ENCODE peak calls at places on chromosome 21, in seven cellular contexts. F is AG09319; Y is kidney epithelial cell; C is fibroblast of gingiva; M is activated CD4-positive, alpha-beta T cell treated with anti-CD3 and anti-CD28 coated beads, Interleukin-2, amount 50 U/mL, for 4 hours; S is posterior cingulate gyrus; O is caudate nucleus. Q is an unnamed sample.
A peak's percentile ranks its signal among the peaks of the same experiment; 100 is the strongest.

GRCh38 chr21:42218836-42219605 is at the start of gene ABCG1:
- DNase-seq in S (peak; percentile 92), O (no peak), F (no peak), C (no peak), M (peak; percentile 32), Y (no peak), Q (no peak)

GRCh38 chr21:15289896-15290841 is 225.4 kb upstream of the NRIP1 start:
- DNase-seq in C (no peak), Y (no peak), F (no peak), O (no peak), S (peak; percentile 60), M (no peak), Q (no peak)

GRCh38 chr21:37074195-37074510 is 1.1 kb downstream of the TTC3 start:
- DNase-seq in S (no peak), O (no peak), M (no peak), Y (no peak), C (no peak), F (no peak), Q (no peak)

GRCh38 chr21:39385299-39386145 is 36.6 kb upstream of the HMGN1 start:
- DNase-seq in M (peak; percentile 28), C (peak; percentile 78), O (no peak), Y (peak; percentile 31), F (peak; percentile 62), S (peak; percentile 95), Q (no peak)

GRCh38 chr21:43278359-43278758 is 109.6 kb downstream of the CRYAA start:
- DNase-seq in M (no peak), O (no peak), C (no peak), S (peak; percentile 64), Y (no peak), F (no peak), Q (no peak)

GRCh38 chr21:41367598-41368360 is 6.0 kb downstream of the MX2 start:
- DNase-seq in Y (no peak), C (no peak), O (no peak), M (no peak), S (no peak), F (no peak), Q (no peak)

GRCh38 chr21:19781881-19782652 is 1216.1 kb upstream of the NCAM2 start:
- DNase-seq in Y (no peak), F (no peak), O (no peak), S (no peak), M (no peak), C (peak; percentile 55), Q (no peak)

GRCh38 chr21:46184625-46185555 is 631 bp upstream of the SPATC1L start:
- DNase-seq in F (no peak), S (peak; percentile 97), M (peak; percentile 36), Y (peak; percentile 12), O (peak; percentile 84), C (peak; percentile 74), Q (peak; percentile 84)

GRCh38 chr21:34992736-34993135 is 56.4 kb downstream of the RUNX1 start:
- DNase-seq in Y (no peak), S (no peak), C (peak; percentile 91), F (peak; percentile 38), M (no peak), O (no peak), Q (no peak)

GRCh38 chr21:33760641-33761103 is 118.4 kb downstream of the ITSN1 start:
- DNase-seq in O (no peak), F (peak; percentile 44), S (no peak), Y (no peak), C (peak; percentile 93), M (no peak), Q (peak; percentile 39)

GRCh38 chr21:38323721-38324591 is 67.2 kb downstream of the KCNJ15 start:
- DNase-seq in C (peak; percentile 46), F (no peak), S (no peak), Y (peak; percentile 92), M (no peak), O (no peak), Q (no peak)

GRCh38 chr21:31986035-31986856 is 113.4 kb downstream of the HUNK start:
- DNase-seq in C (no peak), O (no peak), S (no peak), Y (no peak), M (no peak), F (no peak), Q (no peak)

GRCh38 chr21:16180613-16181012 is 450.8 kb downstream of the USP25 start:
- DNase-seq in O (no peak), F (no peak), S (no peak), M (no peak), C (no peak), Y (no peak), Q (no peak)

GRCh38 chr21:46065993-46066842 is 31.7 kb upstream of the COL6A2 start:
- DNase-seq in S (no peak), C (peak; percentile 49), M (no peak), O (no peak), Y (no peak), F (no peak), Q (no peak)

GRCh38 chr21:33360281-33360680 is 35.5 kb downstream of the IFNAR1 start:
- DNase-seq in O (no peak), Y (no peak), F (no peak), M (no peak), C (peak; percentile 51), S (no peak), Q (no peak)

GRCh38 chr21:17752171-17752570 is 67.0 kb downstream of the C21orf91 start:
- DNase-seq in O (no peak), S (no peak), Y (no peak), F (no peak), M (no peak), C (no peak), Q (no peak)

GRCh38 chr21:46226920-46227599 is 1.5 kb downstream of the LSS start:
- DNase-seq in C (peak; percentile 67), Y (no peak), O (no peak), S (peak; percentile 58), M (no peak), F (peak; percentile 16), Q (no peak)

GRCh38 chr21:33370292-33370691 is 32.9 kb upstream of the IFNGR2 start:
- DNase-seq in F (no peak), Y (no peak), C (no peak), O (no peak), S (no peak), M (no peak), Q (no peak)

GRCh38 chr21:16821588-16821987 is 691.3 kb upstream of the CXADR start:
- DNase-seq in Y (no peak), C (no peak), O (no peak), M (no peak), F (no peak), S (no peak), Q (no peak)

GRCh38 chr21:17542371-17542992 is 29.6 kb downstream of the CXADR start:
- DNase-seq in C (no peak), S (no peak), M (no peak), F (no peak), Y (no peak), O (no peak), Q (no peak)

GRCh38 chr21:27838585-27838984 is 871.7 kb upstream of the ADAMTS5 start:
- DNase-seq in F (no peak), S (no peak), O (no peak), M (no peak), Y (no peak), C (no peak), Q (no peak)

GRCh38 chr21:32360401-32360981 is 32.3 kb downstream of the URB1 start:
- DNase-seq in Y (no peak), S (no peak), F (no peak), M (no peak), C (no peak), O (no peak), Q (no peak)

GRCh38 chr21:17848228-17848627 is 29.1 kb upstream of the C21orf91 start:
- DNase-seq in C (peak; percentile 84), S (peak; percentile 63), Y (peak; percentile 85), O (no peak), M (no peak), F (peak; percentile 72), Q (peak; percentile 67)

GRCh38 chr21:46196733-46197132 is 12.5 kb upstream of the SPATC1L start:
- DNase-seq in C (no peak), Y (no peak), F (no peak), O (no peak), S (peak; percentile 24), M (no peak), Q (no peak)

GRCh38 chr21:42058631-42059111 is 12.4 kb upstream of the UMODL1 start:
- DNase-seq in C (no peak), S (no peak), O (no peak), M (no peak), F (no peak), Y (no peak), Q (no peak)

GRCh38 chr21:42558846-42559245 is 45.2 kb downstream of the SLC37A1 start:
- DNase-seq in Y (peak; percentile 25), M (no peak), C (no peak), F (no peak), O (no peak), S (peak; percentile 35), Q (no peak)

GRCh38 chr21:36854391-36854790 is 112.1 kb downstream of the HLCS start:
- DNase-seq in Y (no peak), M (no peak), O (no peak), C (peak; percentile 18), F (no peak), S (no peak), Q (no peak)

GRCh38 chr21:25733859-25734653 is 648 bp downstream of the ATP5PF start:
- DNase-seq in F (no peak), S (peak; percentile 79), C (peak; percentile 20), Y (no peak), O (no peak), M (peak; percentile 26), Q (no peak)

GRCh38 chr21:38499296-38499695 is 1.0 kb upstream of the ERG start:
- DNase-seq in Y (no peak), S (no peak), M (no peak), C (no peak), O (no peak), F (no peak), Q (no peak)

GRCh38 chr21:22096314-22096713 is 1098.1 kb downstream of the NCAM2 start:
- DNase-seq in O (no peak), M (no peak), Y (no peak), C (no peak), S (no peak), F (no peak), Q (no peak)

GRCh38 chr21:36820176-36821031 is 121.5 kb downstream of the SIM2 start:
- DNase-seq in M (no peak), Y (no peak), C (no peak), O (no peak), S (no peak), F (no peak), Q (no peak)

GRCh38 chr21:29351691-29352090 is 53.0 kb downstream of the BACH1 start:
- DNase-seq in O (no peak), Y (no peak), F (peak; percentile 10), M (no peak), S (no peak), C (peak; percentile 29), Q (no peak)

GRCh38 chr21:45580181-45580575 is 37.9 kb upstream of the SLC19A1 start:
- DNase-seq in O (no peak), Y (no peak), C (no peak), S (no peak), M (no peak), F (no peak), Q (no peak)

GRCh38 chr21:31476551-31477120 is 132.6 kb upstream of the TIAM1 start:
- DNase-seq in O (no peak), C (peak; percentile 31), S (no peak), M (no peak), F (no peak), Y (no peak), Q (no peak)

GRCh38 chr21:46054447-46054846 is 43.5 kb upstream of the COL6A2 start:
- DNase-seq in M (no peak), C (peak; percentile 73), S (no peak), F (no peak), O (no peak), Y (no peak), Q (no peak)

GRCh38 chr21:22363504-22363903 is 1365.3 kb downstream of the NCAM2 start:
- DNase-seq in S (no peak), C (no peak), F (no peak), O (no peak), Y (no peak), M (no peak), Q (no peak)

GRCh38 chr21:42233067-42233981 is 14.4 kb downstream of the ABCG1 start:
- DNase-seq in Y (no peak), O (no peak), S (no peak), F (no peak), C (peak; percentile 36), M (peak; percentile 73), Q (no peak)

Q was measured in brain pericyte.